ENCODE peak calls at places on chromosomes 7 and 10, in six cellular contexts. I, L, O, K, H and A are unnamed samples.

GRCh38 chr10:103660364-103661197 is 167.1 kb downstream of the NEURL1 start:
- DNase-seq in K (no peak), O (peak; percentile 24), L (no peak), I (peak; percentile 48), H (no peak), A (no peak)

GRCh38 chr10:49243139-49243538 is 54.9 kb upstream of the TMEM273 start:
- DNase-seq in I (no peak), O (no peak), H (no peak), L (no peak), K (no peak), A (no peak)

GRCh38 chr10:22475857-22476600 is 130.7 kb downstream of the SPAG6 start:
- DNase-seq in O (peak; percentile 44), K (peak; percentile 78), L (peak; percentile 48), H (peak; percentile 23), I (no peak), A (peak; percentile 16)

GRCh38 chr7:148253629-148254028 is 336.9 kb upstream of the C7orf33 start:
- DNase-seq in I (no peak), O (no peak), K (no peak), H (no peak), L (no peak), A (no peak)

GRCh38 chr7:134873253-134873652 is 93.8 kb downstream of the CALD1 start:
- DNase-seq in K (no peak), O (no peak), H (peak; percentile 80), L (no peak), I (peak; percentile 47), A (no peak)

GRCh38 chr10:15491856-15492255 is 120.8 kb upstream of the FAM171A1 start:
- DNase-seq in O (no peak), L (no peak), H (no peak), I (no peak), K (no peak), A (no peak)

GRCh38 chr7:2958416-2959342 is 85.0 kb downstream of the CARD11 start:
- DNase-seq in H (no peak), O (no peak), K (no peak), L (no peak), I (no peak), A (no peak)

GRCh38 chr7:80703272-80703671 is 64.8 kb downstream of the CD36 start:
- DNase-seq in L (no peak), K (no peak), I (no peak), O (no peak), H (no peak), A (no peak)

GRCh38 chr10:98369801-98370200 is 45.2 kb downstream of the PYROXD2 start:
- DNase-seq in K (no peak), O (no peak), I (no peak), L (no peak), H (no peak), A (no peak)

GRCh38 chr10:44995581-44995913 is 5.2 kb upstream of the ZNF22 start:
- DNase-seq in O (no peak), K (no peak), I (no peak), H (no peak), L (no peak), A (no peak)

GRCh38 chr10:117541405-117541908 is 1.1 kb upstream of the EMX2 start:
- DNase-seq in H (no peak), K (no peak), O (peak; percentile 81), I (no peak), L (peak; percentile 74), A (no peak)

GRCh38 chr7:105697753-105698152 is 116.5 kb upstream of the EFCAB10 start:
- DNase-seq in K (no peak), L (no peak), I (no peak), H (no peak), O (no peak), A (no peak)
- H3K23ac ChIP-seq in K (no peak overlapping the region), L (no peak overlapping the region), I (no peak overlapping the region), H (no peak overlapping the region), O (no peak overlapping the region), A (no peak overlapping the region)

GRCh38 chr7:173120-173918 is 19.1 kb upstream of the FAM20C start:
- DNase-seq in L (no peak), O (no peak), H (no peak), I (no peak), K (no peak), A (no peak)
- H3K4me3 ChIP-seq in L (peak overlapping the region; percentile 31), O (no peak overlapping the region), H (no peak overlapping the region), I (no peak overlapping the region), K (no peak overlapping the region), A (no peak overlapping the region)

DNA sequence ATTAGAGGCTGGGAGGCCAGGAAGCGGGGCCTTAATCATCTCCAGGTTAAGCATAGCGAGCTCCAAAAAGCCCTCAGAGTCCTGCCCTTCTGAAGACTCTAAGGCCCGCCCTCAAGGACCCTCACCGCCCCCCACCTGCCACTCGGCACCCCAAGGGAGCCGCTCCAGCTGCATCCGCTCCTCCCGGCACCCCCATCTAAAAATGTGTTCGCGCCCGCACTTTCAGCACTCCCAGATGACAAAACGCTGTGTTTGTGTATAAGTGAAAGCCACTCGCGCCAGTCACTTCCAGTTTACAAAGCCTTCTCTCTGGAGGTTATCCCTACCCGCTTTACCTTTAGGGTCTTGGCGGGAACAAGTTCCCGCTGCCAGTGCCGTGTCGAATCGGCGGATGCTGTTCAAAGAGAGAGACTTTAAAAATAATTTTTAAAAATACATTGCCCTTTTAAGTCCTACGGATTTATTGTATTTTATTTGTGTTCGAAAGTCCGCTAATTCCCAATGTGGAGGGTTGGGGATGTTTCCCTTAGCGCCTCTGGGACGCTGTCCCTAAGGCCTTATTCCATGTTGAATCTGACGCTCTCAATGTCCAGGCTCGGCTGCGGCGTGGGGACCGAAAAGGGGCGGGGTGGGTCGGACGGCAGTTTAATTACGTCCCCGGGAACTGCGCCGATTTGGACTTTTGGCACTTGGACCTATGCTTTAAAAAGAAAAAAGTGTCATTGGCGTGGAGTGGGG is at the start of the genes DCLRE1A and NHLRC2:
- DNase-seq in O (peak; percentile 90), H (peak; percentile 89), K (peak; percentile 82), I (peak; percentile 75), L (peak; percentile 83), A (peak; percentile 82)
- H3K4ac ChIP-seq in O (peak within 1 kb of the TSS; percentile 78), H (peak within 1 kb of the TSS; percentile 57), K (peak within 1 kb of the TSS; percentile 55), I (peak within 1 kb of the TSS; percentile 99), L (no peak within 1 kb of the TSS), A (peak within 1 kb of the TSS; percentile 66)

DNA sequence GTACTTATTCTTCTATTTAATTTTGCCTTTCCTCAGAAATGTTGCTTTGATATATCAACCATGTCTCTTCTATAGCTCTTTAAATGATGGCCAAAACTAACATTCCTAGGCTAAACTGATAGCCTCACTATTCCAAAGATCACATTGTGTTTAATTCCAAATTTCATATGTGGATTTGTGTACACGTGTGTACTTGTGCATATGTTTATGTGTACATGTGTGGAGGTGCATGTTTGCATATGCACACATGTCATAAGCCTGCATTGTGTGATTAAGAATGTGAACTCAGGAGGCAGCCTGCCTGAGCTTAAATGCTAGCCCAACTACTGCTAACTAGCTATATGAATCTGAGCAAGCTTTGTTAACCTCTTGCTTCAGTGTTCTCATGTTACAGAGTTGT is 426.5 kb downstream of the GFRA1 start:
- DNase-seq in I (no peak), O (no peak), L (no peak), K (no peak), H (no peak), A (no peak)
- H3K23ac ChIP-seq in I (no peak overlapping the region), O (no peak overlapping the region), L (no peak overlapping the region), K (no peak overlapping the region), H (no peak overlapping the region), A (no peak overlapping the region)

DNA sequence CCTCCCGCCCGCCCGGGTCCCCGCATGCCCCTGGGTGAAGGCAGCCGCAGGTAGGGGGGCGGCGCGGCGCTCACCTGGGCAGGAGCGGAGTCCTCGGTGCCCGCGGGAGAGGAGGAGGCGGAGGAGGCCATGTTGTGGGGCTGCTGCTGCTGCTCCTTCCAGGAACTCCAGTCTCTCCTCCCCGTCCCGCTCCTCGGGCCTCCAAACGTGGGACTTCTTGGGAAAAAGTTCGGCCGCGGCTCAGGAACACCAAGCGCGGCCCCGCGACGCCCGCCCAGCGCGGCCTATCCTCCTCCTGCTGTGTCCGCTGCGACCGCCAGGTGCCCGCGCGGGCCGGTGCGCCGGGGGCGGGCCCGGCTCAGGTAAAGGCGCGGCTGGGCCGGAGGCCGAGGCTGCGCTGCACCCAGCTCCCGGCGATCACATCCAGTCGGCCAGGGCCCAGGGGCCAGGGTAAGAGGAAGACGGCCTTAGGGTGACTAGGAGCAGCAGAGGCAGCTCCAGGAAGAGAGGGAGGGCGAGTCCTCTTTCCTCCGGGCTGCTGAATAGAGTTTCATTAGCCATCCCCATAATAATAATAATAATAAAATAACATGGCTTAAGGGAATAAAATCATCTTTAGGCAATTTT is 45.0 kb upstream of the CDK1 start:
- DNase-seq in K (peak; percentile 81), H (peak; percentile 35), I (no peak), L (no peak), O (peak; percentile 79), A (peak; percentile 58)
- H3K4me3 ChIP-seq in K (peak overlapping the region; percentile 58), H (peak overlapping the region; percentile 67), I (peak overlapping the region; percentile 9), L (peak overlapping the region; percentile 86), O (peak overlapping the region; percentile 60), A (peak overlapping the region; percentile 85)

GRCh38 chr10:1309969-1310789 is 254.0 kb downstream of the WDR37 start:
- DNase-seq in K (peak; percentile 66), H (no peak), I (no peak), L (no peak), O (peak; percentile 63), A (no peak)
- H3K4ac ChIP-seq in K (peak overlapping the region; percentile 95), H (no peak overlapping the region), I (no peak overlapping the region), L (no peak overlapping the region), O (no peak overlapping the region), A (no peak overlapping the region)

DNA sequence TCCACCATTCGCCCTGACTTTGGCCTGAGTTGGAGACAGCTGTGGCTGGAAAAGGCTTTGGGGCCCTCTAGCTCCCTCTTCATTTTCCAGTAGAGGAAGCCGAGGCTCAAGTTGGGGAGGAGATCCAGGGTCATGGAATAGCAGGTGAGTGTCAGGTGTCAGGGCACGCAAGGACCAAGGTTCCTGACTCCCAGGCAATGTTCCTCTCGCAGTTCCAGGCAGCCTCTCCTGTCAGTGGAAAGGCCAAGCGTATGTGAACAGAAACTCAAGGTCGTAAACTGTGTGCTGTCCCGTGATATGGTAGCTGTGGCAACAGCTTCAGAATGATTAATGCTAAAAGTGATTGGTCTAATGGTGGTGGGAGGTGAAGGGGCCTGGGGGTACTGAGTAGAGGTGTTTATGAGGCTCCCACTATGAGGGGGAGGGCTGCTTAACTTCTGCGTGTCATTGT is 13.2 kb downstream of the ADAMTS14 start:
- DNase-seq in L (no peak), O (peak; percentile 23), H (no peak), K (no peak), I (no peak), A (no peak)
- H3K23ac ChIP-seq in L (no peak overlapping the region), O (no peak overlapping the region), H (no peak overlapping the region), K (no peak overlapping the region), I (no peak overlapping the region), A (no peak overlapping the region)